ENCODE peak calls at places on chromosome 18, in four cellular contexts. Z, Q, K and D are unnamed samples.

GRCh38 chr18:50830544-50830943 is 10.7 kb upstream of the MRO start:
- ATAC-seq in Z (no peak), Q (no peak), K (peak; percentile 37), D (no peak)

GRCh38 chr18:9629709-9630108 is 15.3 kb upstream of the PPP4R1 start:
- ATAC-seq in Z (no peak), Q (no peak), K (no peak), D (no peak)

GRCh38 chr18:10898417-10898974 is 250.9 kb downstream of the PIEZO2 start:
- ATAC-seq in Z (no peak), Q (no peak), K (no peak), D (no peak)

GRCh38 chr18:77021075-77021474 is 111.5 kb downstream of the MBP start:
- ATAC-seq in Z (no peak), Q (no peak), K (no peak), D (no peak)

GRCh38 chr18:28036481-28036880 is 140.4 kb downstream of the CDH2 start:
- ATAC-seq in Z (no peak), Q (no peak), K (no peak), D (no peak)

GRCh38 chr18:54825626-54826344 is 2.5 kb upstream of the RAB27B start:
- ATAC-seq in Z (no peak), Q (no peak), K (no peak), D (no peak)

GRCh38 chr18:28792404-28793103 is 615.6 kb upstream of the CDH2 start:
- ATAC-seq in Z (no peak), Q (no peak), K (no peak), D (no peak)

GRCh38 chr18:75945534-75945933 is 518.0 kb upstream of the SMIM21 start:
- ATAC-seq in Z (no peak), Q (no peak), K (no peak), D (no peak)

GRCh38 chr18:54843302-54843701 is 15.0 kb downstream of the RAB27B start:
- ATAC-seq in Z (no peak), Q (no peak), K (no peak), D (no peak)

GRCh38 chr18:73511751-73512525 is 635.7 kb downstream of the FBXO15 start:
- ATAC-seq in Z (no peak), Q (no peak), K (no peak), D (no peak)

GRCh38 chr18:71707985-71708500 is 836.1 kb downstream of the CBLN2 start:
- ATAC-seq in Z (no peak), Q (no peak), K (no peak), D (no peak)

GRCh38 chr18:27577740-27578139 is 392.6 kb upstream of the CHST9 start:
- ATAC-seq in Z (no peak), Q (peak; percentile 68), K (no peak), D (no peak)

GRCh38 chr18:48218285-48219022 is 190.7 kb downstream of the ZBTB7C start:
- ATAC-seq in Z (no peak), Q (no peak), K (no peak), D (no peak)

GRCh38 chr18:9559253-9559652 is 55.1 kb downstream of the PPP4R1 start:
- ATAC-seq in Z (no peak), Q (no peak), K (no peak), D (no peak)

GRCh38 chr18:68596016-68596415 is 118.9 kb downstream of the TMX3 start:
- ATAC-seq in Z (no peak), Q (no peak), K (no peak), D (no peak)

GRCh38 chr18:22687892-22688680 is 245.0 kb upstream of the RBBP8 start:
- ATAC-seq in Z (no peak), Q (no peak), K (no peak), D (no peak)

GRCh38 chr18:76991021-76991688 is 141.4 kb downstream of the MBP start:
- ATAC-seq in Z (no peak), Q (no peak), K (no peak), D (peak; percentile 17)

GRCh38 chr18:63207154-63207790 is 112.3 kb downstream of the BCL2 start:
- ATAC-seq in Z (peak; percentile 40), Q (peak; percentile 36), K (no peak), D (no peak)

GRCh38 chr18:57715671-57716070 is 87.4 kb downstream of the ATP8B1 start:
- ATAC-seq in Z (no peak), Q (no peak), K (no peak), D (no peak)

GRCh38 chr18:24726727-24727539 is 266.5 kb downstream of the HRH4 start:
- ATAC-seq in Z (no peak), Q (peak; percentile 59), K (peak; percentile 83), D (peak; percentile 34)

GRCh38 chr18:11149441-11150270 is at the start of gene PIEZO2:
- ATAC-seq in Z (no peak), Q (peak; percentile 96), K (peak; percentile 88), D (peak; percentile 73)

GRCh38 chr18:38796762-38797161 is 1231.2 kb upstream of the CELF4 start:
- ATAC-seq in Z (no peak), Q (no peak), K (no peak), D (no peak)

GRCh38 chr18:75088622-75089211 is 120.2 kb downstream of the PTGR3 start:
- ATAC-seq in Z (no peak), Q (no peak), K (no peak), D (no peak)

GRCh38 chr18:27605107-27605834 is 420.2 kb upstream of the CHST9 start:
- ATAC-seq in Z (no peak), Q (peak; percentile 79), K (peak; percentile 84), D (no peak)

GRCh38 chr18:25244170-25244569 is 107.8 kb downstream of the ZNF521 start:
- ATAC-seq in Z (no peak), Q (no peak), K (no peak), D (no peak)

GRCh38 chr18:75455249-75456183 is 28.0 kb upstream of the SMIM21 start:
- ATAC-seq in Z (no peak), Q (peak; percentile 31), K (peak; percentile 91), D (peak; percentile 71)

GRCh38 chr18:9766076-9766481 is 58.0 kb downstream of the RAB31 start:
- ATAC-seq in Z (no peak), Q (no peak), K (peak; percentile 51), D (no peak)

GRCh38 chr18:63132819-63133200 is 186.8 kb downstream of the BCL2 start:
- ATAC-seq in Z (no peak), Q (peak; percentile 71), K (no peak), D (no peak)

GRCh38 chr18:8706981-8707940 is 1.9 kb downstream of the MTCL1 start:
- ATAC-seq in Z (no peak), Q (no peak), K (peak; percentile 7), D (peak; percentile 7)

GRCh38 chr18:62781893-62782292 is 66.6 kb downstream of the PHLPP1 start:
- ATAC-seq in Z (no peak), Q (peak; percentile 32), K (no peak), D (peak; percentile 74)

GRCh38 chr18:55390898-55391297 is 197.1 kb downstream of the TCF4 start:
- ATAC-seq in Z (no peak), Q (peak; percentile 93), K (no peak), D (no peak)

GRCh38 chr18:24915547-24915946 is 436.4 kb downstream of the ZNF521 start:
- ATAC-seq in Z (no peak), Q (no peak), K (no peak), D (no peak)

GRCh38 chr18:50866765-50867164 is 12.2 kb upstream of the ME2 start:
- ATAC-seq in Z (no peak), Q (peak; percentile 65), K (peak; percentile 62), D (no peak)

GRCh38 chr18:42275949-42276730 is 321.1 kb downstream of the PIK3C3 start:
- ATAC-seq in Z (no peak), Q (no peak), K (no peak), D (no peak)
- H3K4me3 ChIP-seq in Z (no peak overlapping the region), Q (no peak overlapping the region), K (no peak overlapping the region), D (no peak overlapping the region)

GRCh38 chr18:70227438-70227837 is 22.0 kb upstream of the RTTN start:
- ATAC-seq in Z (no peak), Q (no peak), K (no peak), D (no peak)
- H3K27ac ChIP-seq in Z (no peak overlapping the region), Q (no peak overlapping the region), K (no peak overlapping the region), D (no peak overlapping the region)

GRCh38 chr18:5422626-5423025 is 121.2 kb downstream of the EPB41L3 start:
- ATAC-seq in Z (no peak), Q (no peak), K (no peak), D (no peak)
- H3K4me3 ChIP-seq in Z (no peak overlapping the region), Q (no peak overlapping the region), K (no peak overlapping the region), D (no peak overlapping the region)

GRCh38 chr18:58785870-58786269 is 78.8 kb upstream of the ZNF532 start:
- ATAC-seq in Z (no peak), Q (no peak), K (no peak), D (no peak)

GRCh38 chr18:58788971-58789797 is 75.5 kb upstream of the ZNF532 start:
- ATAC-seq in Z (no peak), Q (no peak), K (peak; percentile 90), D (peak; percentile 52)

GRCh38 chr18:58789856-58790255 is 74.8 kb upstream of the ZNF532 start:
- ATAC-seq in Z (no peak), Q (no peak), K (peak; percentile 63), D (no peak)

GRCh38 chr18:58787750-58788149 is 76.9 kb upstream of the ZNF532 start:
- ATAC-seq in Z (no peak), Q (peak; percentile 37), K (peak; percentile 30), D (no peak)

DNA sequence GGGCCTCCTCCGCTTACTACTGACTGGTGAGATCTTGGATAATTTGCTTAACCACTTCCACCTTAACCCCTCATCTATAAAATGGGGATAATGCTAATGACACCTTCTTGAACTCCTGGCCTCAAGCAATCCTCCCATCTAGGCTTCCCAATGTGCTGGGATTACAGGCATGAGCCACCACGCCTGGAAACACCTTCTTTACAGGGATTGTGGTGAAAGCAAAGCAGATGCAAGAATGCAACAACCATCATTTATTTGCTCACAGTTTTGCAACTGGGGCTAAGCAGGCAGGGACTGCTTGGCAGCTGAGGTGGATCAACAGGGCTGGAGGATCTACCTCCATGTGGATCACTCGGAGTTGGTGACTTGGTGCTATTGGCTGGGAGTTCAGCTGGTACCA is 76.2 kb upstream of the ZNF532 start:
- ATAC-seq in Z (no peak), Q (no peak), K (no peak), D (no peak)
- H3K27ac ChIP-seq in Z (no peak overlapping the region), Q (peak overlapping the region; percentile 52), K (peak overlapping the region; percentile 54), D (peak overlapping the region; percentile 60)

GRCh38 chr18:45749918-45750689 is 26.1 kb downstream of the SLC14A1 start:
- ATAC-seq in Z (no peak), Q (no peak), K (no peak), D (no peak)

GRCh38 chr18:45741056-45741455 is 17.1 kb downstream of the SLC14A1 start:
- ATAC-seq in Z (no peak), Q (no peak), K (no peak), D (no peak)

GRCh38 chr18:45748531-45748930 is 24.6 kb downstream of the SLC14A1 start:
- ATAC-seq in Z (no peak), Q (no peak), K (no peak), D (no peak)

GRCh38 chr18:45745817-45746461 is 22.0 kb downstream of the SLC14A1 start:
- ATAC-seq in Z (no peak), Q (no peak), K (peak; percentile 96), D (peak; percentile 48)
- H3K4me3 ChIP-seq in Z (no peak overlapping the region), Q (no peak overlapping the region), K (no peak overlapping the region), D (no peak overlapping the region)